ENCODE peak calls at places on chromosome 2, in nine cellular contexts. Z is naive B cell; M is bronchial epithelial cell; F is NCI-H1436; J is activated T-cell treated with anti-CD3 and anti-CD28 coated beads, Interleukin-2, amount 50 U/mL, for 1 hour; H is heart left ventricle; L is lung; D is HCT116; S is lung microvascular endothelial cell. P is an unnamed sample.

GRCh38 chr2:199070550-199070949 is 387.2 kb downstream of the SATB2 start:
- DNase-seq in Z (no peak), M (no peak), F (no peak), J (no peak), H (no peak), L (no peak), D (no peak), S (no peak), P (no peak)

GRCh38 chr2:18749912-18750526 is 160.7 kb upstream of the NT5C1B start:
- DNase-seq in Z (peak), M (peak), F (peak), J (no peak), H (peak), L (peak), D (peak), S (peak), P (peak)

GRCh38 chr2:2409481-2409880 is 78.4 kb upstream of the MYT1L start:
- DNase-seq in Z (no peak), M (no peak), F (no peak), J (no peak), H (no peak), L (no peak), D (no peak), S (no peak), P (no peak)

GRCh38 chr2:229044581-229044980 is 226.5 kb downstream of the PID1 start:
- DNase-seq in Z (no peak), M (peak), F (no peak), J (no peak), H (no peak), L (no peak), D (no peak), S (no peak), P (no peak)

GRCh38 chr2:45834858-45835257 is 183.4 kb downstream of the PRKCE start:
- DNase-seq in Z (no peak), M (no peak), F (no peak), J (no peak), H (no peak), L (no peak), D (no peak), S (no peak), P (no peak)

GRCh38 chr2:18230668-18231067 is 329.8 kb downstream of the RDH14 start:
- DNase-seq in Z (no peak), M (no peak), F (no peak), J (no peak), H (no peak), L (no peak), D (no peak), S (no peak), P (no peak)

GRCh38 chr2:178279142-178279541 is 84.8 kb downstream of the OSBPL6 start:
- DNase-seq in Z (no peak), M (peak), F (no peak), J (no peak), H (no peak), L (no peak), D (no peak), S (peak), P (no peak)

GRCh38 chr2:74921236-74921736 is 37.2 kb upstream of the POLE4 start:
- DNase-seq in Z (no peak), M (no peak), F (no peak), J (no peak), H (no peak), L (no peak), D (no peak), S (no peak), P (no peak)

GRCh38 chr2:42853571-42854206 is 61.3 kb upstream of the HAAO start:
- DNase-seq in Z (no peak), M (no peak), F (no peak), J (no peak), H (no peak), L (no peak), D (no peak), S (no peak), P (no peak)

GRCh38 chr2:230794472-230794871 is 70.3 kb upstream of the ITM2C start:
- DNase-seq in Z (no peak), M (no peak), F (no peak), J (peak), H (no peak), L (no peak), D (no peak), S (peak), P (no peak)

GRCh38 chr2:201931955-201932354 is 101.7 kb upstream of the FZD7 start:
- DNase-seq in Z (no peak), M (no peak), F (no peak), J (no peak), H (no peak), L (no peak), D (no peak), S (no peak), P (no peak)

GRCh38 chr2:118310016-118310877 is 222.0 kb downstream of the INSIG2 start:
- DNase-seq in Z (peak), M (peak), F (peak), J (peak), H (no peak), L (no peak), D (no peak), S (peak), P (no peak)

GRCh38 chr2:221929259-221929658 is 357.2 kb upstream of the EPHA4 start:
- DNase-seq in Z (no peak), M (no peak), F (no peak), J (no peak), H (no peak), L (no peak), D (no peak), S (peak), P (no peak)

GRCh38 chr2:197804758-197805597 is 585 bp downstream of the PLCL1 start:
- DNase-seq in Z (no peak), M (no peak), F (no peak), J (peak), H (peak), L (no peak), D (no peak), S (peak), P (peak)

GRCh38 chr2:71605173-71605641 is 151.8 kb downstream of the DYSF start:
- DNase-seq in Z (no peak), M (no peak), F (no peak), J (no peak), H (peak), L (no peak), D (no peak), S (peak), P (peak)

GRCh38 chr2:32485399-32485798 is 128.6 kb downstream of the BIRC6 start:
- DNase-seq in Z (no peak), M (no peak), F (no peak), J (no peak), H (no peak), L (no peak), D (no peak), S (no peak), P (no peak)

GRCh38 chr2:18614042-18614441 is 24.7 kb upstream of the NT5C1B start:
- DNase-seq in Z (no peak), M (no peak), F (no peak), J (no peak), H (no peak), L (no peak), D (no peak), S (no peak), P (no peak)

GRCh38 chr2:218291318-218291933 is 877 bp downstream of the TMBIM1 start:
- DNase-seq in Z (no peak), M (no peak), F (no peak), J (no peak), H (peak), L (no peak), D (no peak), S (peak), P (peak)

GRCh38 chr2:217818293-217818850 is 184.4 kb downstream of the TNS1 start:
- DNase-seq in Z (no peak), M (no peak), F (no peak), J (no peak), H (no peak), L (no peak), D (no peak), S (no peak), P (no peak)

GRCh38 chr2:201406077-201406662 is 45.1 kb downstream of the TRAK2 start:
- DNase-seq in Z (no peak), M (peak), F (no peak), J (no peak), H (no peak), L (no peak), D (no peak), S (peak), P (peak)

GRCh38 chr2:24822049-24822706 is 29.0 kb downstream of the CENPO start:
- DNase-seq in Z (no peak), M (no peak), F (no peak), J (no peak), H (no peak), L (no peak), D (no peak), S (no peak), P (peak)

GRCh38 chr2:200575957-200576356 is 9.9 kb upstream of the AOX1 start:
- DNase-seq in Z (peak), M (peak), F (no peak), J (no peak), H (no peak), L (no peak), D (no peak), S (peak), P (no peak)

GRCh38 chr2:213416832-213417231 is 132.6 kb downstream of the SPAG16 start:
- DNase-seq in Z (no peak), M (no peak), F (no peak), J (no peak), H (no peak), L (no peak), D (no peak), S (no peak), P (no peak)

GRCh38 chr2:211144078-211144477 is 587.7 kb downstream of the CPS1 start:
- DNase-seq in Z (no peak), M (peak), F (no peak), J (no peak), H (no peak), L (no peak), D (peak), S (no peak), P (no peak)

GRCh38 chr2:232341061-232341738 is 37.4 kb upstream of the ALPP start:
- DNase-seq in Z (no peak), M (no peak), F (no peak), J (no peak), H (no peak), L (no peak), D (no peak), S (no peak), P (peak)

GRCh38 chr2:174573621-174574081 is 24.0 kb downstream of the WIPF1 start:
- DNase-seq in Z (no peak), M (peak), F (no peak), J (no peak), H (peak), L (peak), D (no peak), S (no peak), P (no peak)

P was measured in adrenal gland.